ENCODE peak calls at places on chromosomes 2 and 18, in five cellular contexts. W, S, X, D and I are unnamed samples.

GRCh38 chr18:31546476-31546875 is 45.2 kb upstream of the TTR start:
- DNase-seq in X (no peak), S (no peak), D (no peak), W (no peak), I (no peak)

GRCh38 chr2:219410390-219410789 is 7.8 kb upstream of the DES start:
- DNase-seq in S (no peak), D (no peak), W (no peak), X (no peak), I (no peak)

GRCh38 chr2:54103454-54104314 is 11.7 kb upstream of the ACYP2 start:
- DNase-seq in S (no peak), D (peak; percentile 38), W (peak; percentile 79), X (no peak), I (peak; percentile 20)

GRCh38 chr18:13369756-13370510 is 151.4 kb downstream of the LDLRAD4 start:
- DNase-seq in W (no peak), S (no peak), D (no peak), X (no peak), I (no peak)

GRCh38 chr18:37570336-37570930 is 4.8 kb upstream of the CELF4 start:
- DNase-seq in X (no peak), W (no peak), D (no peak), S (no peak), I (no peak)

GRCh38 chr2:217335341-217335966 is 475.6 kb upstream of the TNP1 start:
- DNase-seq in D (no peak), S (no peak), W (peak; percentile 60), X (no peak), I (no peak)

GRCh38 chr18:9827856-9828793 is 57.6 kb upstream of the TXNDC2 start:
- DNase-seq in S (no peak), D (no peak), X (no peak), W (no peak), I (no peak)

GRCh38 chr2:12196495-12196894 is 450.1 kb downstream of the LPIN1 start:
- DNase-seq in W (no peak), D (no peak), X (no peak), S (no peak), I (no peak)

GRCh38 chr2:132550285-132550684 is 119.7 kb downstream of the LYPD1 start:
- DNase-seq in W (no peak), S (peak; percentile 35), D (no peak), X (no peak), I (no peak)

GRCh38 chr2:136206613-136207012 is 88.7 kb upstream of the CXCR4 start:
- DNase-seq in X (peak; percentile 79), D (no peak), W (no peak), S (no peak), I (no peak)

GRCh38 chr18:9825571-9826073 is 60.2 kb upstream of the TXNDC2 start:
- DNase-seq in S (no peak), X (no peak), D (no peak), W (peak; percentile 47), I (no peak)

GRCh38 chr2:127662937-127663565 is 12.3 kb downstream of the LIMS2 start:
- DNase-seq in D (no peak), S (no peak), X (no peak), W (no peak), I (no peak)

GRCh38 chr18:9661564-9661963 is 46.5 kb upstream of the RAB31 start:
- DNase-seq in S (no peak), W (no peak), X (no peak), D (no peak), I (no peak)

GRCh38 chr2:72722492-72723090 is 103.2 kb downstream of the EXOC6B start:
- DNase-seq in S (no peak), D (no peak), X (no peak), W (peak; percentile 53), I (no peak)

GRCh38 chr2:1744446-1745170 is at the start of gene PXDN:
- DNase-seq in D (no peak), W (no peak), S (no peak), X (no peak), I (peak; percentile 39)

DNA sequence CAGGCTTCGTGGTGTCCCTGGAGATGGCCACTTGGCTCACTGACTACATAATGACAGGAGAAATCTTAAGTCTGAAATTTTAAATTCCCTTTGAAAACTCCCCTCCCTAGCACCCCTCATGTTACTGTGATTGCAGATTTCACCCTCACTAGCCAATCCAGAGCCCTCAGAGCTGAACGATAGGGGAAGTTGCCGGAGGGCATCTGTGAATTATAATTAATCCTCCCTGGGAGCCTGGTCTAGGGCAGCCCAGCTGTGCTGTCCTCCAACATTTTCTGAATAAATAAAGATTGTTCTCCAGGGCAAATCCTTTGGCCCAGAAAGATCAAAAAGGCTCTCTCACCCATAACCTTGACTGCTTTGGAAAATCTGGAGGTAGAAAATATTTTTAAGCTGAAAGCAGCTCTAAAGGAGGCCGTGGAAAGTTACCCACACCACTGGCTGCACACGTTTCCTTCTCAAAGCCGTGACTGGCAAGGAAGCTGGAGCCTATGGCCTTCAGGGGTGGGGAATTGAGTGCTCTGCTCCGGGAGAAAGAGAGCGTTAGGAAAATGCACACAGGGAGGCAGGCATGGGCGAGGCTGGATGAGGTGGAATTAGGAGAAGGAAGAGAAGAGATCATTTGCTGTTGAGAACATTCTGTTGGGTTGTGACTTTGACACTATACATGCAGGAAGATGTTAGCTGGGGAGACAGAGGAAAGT is 68.9 kb upstream of the CNGA3 start:
- DNase-seq in X (no peak), W (no peak), S (no peak), D (no peak), I (no peak)
- TF ChIP-seq SUZ12 in X (no peak), W (no peak), S (no peak), D (no peak), I (no peak)

GRCh38 chr2:120436885-120437603 is 91.1 kb downstream of the INHBB start:
- DNase-seq in X (no peak), S (peak; percentile 88), D (peak; percentile 75), W (peak; percentile 80), I (peak; percentile 54)
- TF ChIP-seq SUZ12 in X (no peak), S (no peak), D (no peak), W (no peak), I (no peak)

DNA sequence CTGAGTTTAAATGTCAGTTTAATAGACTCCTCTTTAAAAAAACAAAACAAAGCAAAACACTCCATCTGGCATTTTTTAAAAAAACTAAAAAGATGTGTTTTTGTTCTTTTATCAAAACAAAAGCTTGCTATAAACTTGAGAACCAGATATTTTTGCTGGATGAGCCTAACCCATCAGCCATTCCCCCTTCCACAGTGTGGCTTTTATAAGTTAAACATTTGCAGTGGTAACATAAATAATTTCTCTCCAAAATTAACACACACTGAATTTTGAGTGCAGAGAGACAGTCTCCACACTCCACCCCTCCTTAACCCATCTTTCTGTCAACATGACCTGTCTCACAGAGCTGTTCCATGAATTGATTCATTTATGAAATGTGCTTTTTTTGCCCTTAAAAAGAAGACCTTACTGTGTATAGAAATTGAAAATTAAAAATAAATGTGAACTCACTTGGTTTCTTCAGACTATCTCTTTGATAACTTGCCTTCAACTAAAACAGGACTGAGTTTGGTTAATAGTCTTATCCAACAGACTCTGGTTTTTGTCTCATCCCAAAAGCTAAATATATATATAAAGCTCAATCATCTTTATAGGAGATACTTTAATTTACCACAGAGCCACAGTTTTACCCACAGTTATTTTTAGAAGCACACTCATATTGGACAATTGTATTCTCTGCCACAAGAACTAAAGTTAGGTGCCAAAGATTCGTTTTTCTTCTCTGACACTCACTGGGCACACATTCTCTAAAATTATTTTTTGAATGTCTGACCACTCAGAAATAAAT is 64.8 kb upstream of the STK39 start:
- DNase-seq in W (no peak), X (no peak), D (no peak), S (no peak), I (no peak)
- TF ChIP-seq SUZ12 in W (no peak), X (no peak), D (no peak), S (no peak), I (no peak)

GRCh38 chr2:74556831-74557370 is 2.4 kb downstream of the DOK1 start:
- DNase-seq in W (no peak), X (no peak), D (no peak), S (no peak), I (no peak)

GRCh38 chr2:74553892-74554820 is at the start of the genes DOK1 and LOXL3:
- DNase-seq in W (peak; percentile 69), X (no peak), S (peak; percentile 95), D (peak; percentile 73), I (peak; percentile 79)

GRCh38 chr2:74555610-74556103 is 1.1 kb downstream of the DOK1 start:
- DNase-seq in D (no peak), X (no peak), S (no peak), W (no peak), I (no peak)

GRCh38 chr2:74554821-74555531 is 456 bp downstream of the DOK1 start:
- DNase-seq in S (peak; percentile 76), W (no peak), D (no peak), X (no peak), I (no peak)

DNA sequence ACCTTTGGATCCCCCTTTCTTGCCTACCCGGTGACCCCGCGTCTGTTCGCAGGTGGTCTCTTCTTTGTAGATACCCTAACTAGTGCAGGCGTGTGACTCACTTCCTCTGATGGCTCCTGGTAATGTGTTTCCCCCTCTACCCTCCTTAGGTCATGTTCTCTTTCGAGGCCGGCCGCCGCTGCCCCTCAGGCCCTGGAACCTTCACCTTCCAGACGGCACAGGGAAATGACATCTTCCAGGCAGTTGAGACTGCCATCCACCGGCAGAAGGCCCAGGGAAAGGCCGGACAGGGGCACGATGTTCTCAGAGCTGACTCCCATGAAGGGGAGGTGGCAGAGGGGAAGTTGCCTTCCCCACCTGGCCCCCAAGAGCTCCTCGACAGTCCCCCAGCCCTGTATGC is 1.6 kb downstream of the DOK1 start:
- DNase-seq in W (no peak), X (no peak), S (no peak), D (no peak), I (no peak)
- TF ChIP-seq SUZ12 in W (no peak), X (no peak), S (no peak), D (no peak), I (no peak)

GRCh38 chr2:67646714-67647333 is 249.7 kb downstream of the ETAA1 start:
- DNase-seq in W (no peak), X (no peak), D (no peak), S (no peak), I (no peak)
- TF ChIP-seq SUZ12 in W (no peak), X (no peak), D (no peak), S (no peak), I (no peak)

GRCh38 chr2:33223851-33224250 is 252.6 kb upstream of the RASGRP3 start:
- DNase-seq in W (no peak), X (no peak), D (no peak), S (no peak), I (no peak)
- TF ChIP-seq SUZ12 in W (no peak), X (no peak), D (no peak), S (no peak), I (no peak)